ENCODE peak calls at places on chromosome 16, in nine cellular contexts. J is PC-9, M is ovary, E is Panc1, Y is WERI-Rb-1, X is AG04450, H is omental fat pad, Q is upper lobe of right lung, B is cardiac muscle cell. K is an unnamed sample.
A peak's percentile ranks its signal among the peaks of the same experiment; 100 is the strongest.

GRCh38 chr16:2252806-2253148 is 1.4 kb upstream of the ECI1 start:
- DNase-seq in X (no peak), Q (no peak), B (no peak), E (no peak), J (no peak), M (no peak), H (no peak), Y (no peak), K (no peak)

GRCh38 chr16:30395155-30395991 is at the start of gene ZNF48:
- DNase-seq in M (peak; percentile 84), J (peak; percentile 72), X (peak; percentile 63), B (peak; percentile 97), H (no peak), E (no peak), Q (peak; percentile 94), Y (peak; percentile 92), K (peak; percentile 96)

GRCh38 chr16:80158766-80159165 is 382.0 kb upstream of the DYNLRB2 start:
- DNase-seq in Q (no peak), E (no peak), M (no peak), H (no peak), Y (no peak), X (peak; percentile 24), B (no peak), J (no peak), K (no peak)

GRCh38 chr16:2770057-2770780 is 6.9 kb downstream of the ELOB start:
- DNase-seq in J (no peak), M (peak; percentile 18), Y (peak; percentile 43), E (no peak), B (no peak), X (no peak), Q (peak; percentile 63), H (no peak), K (no peak)

GRCh38 chr16:87076950-87077749 is 240.0 kb downstream of the C16orf95 start:
- DNase-seq in B (peak; percentile 78), M (no peak), E (no peak), X (peak; percentile 18), H (no peak), J (no peak), Q (peak; percentile 80), Y (peak; percentile 71), K (no peak)

GRCh38 chr16:51701025-51701424 is 550.0 kb upstream of the SALL1 start:
- DNase-seq in B (no peak), J (no peak), M (no peak), H (no peak), X (no peak), Q (no peak), Y (no peak), E (no peak), K (no peak)

GRCh38 chr16:76474048-76474447 is 196.8 kb downstream of the CNTNAP4 start:
- DNase-seq in E (no peak), M (no peak), H (no peak), Q (no peak), J (no peak), B (no peak), Y (no peak), X (no peak), K (no peak)

GRCh38 chr16:35753559-35754390 is 2294.4 kb downstream of the TP53TG3F start:
- DNase-seq in X (no peak), Y (no peak), B (no peak), H (peak; percentile 7), M (no peak), E (no peak), Q (no peak), J (no peak), K (no peak)

GRCh38 chr16:21275529-21275928 is 2.6 kb downstream of the CRYM start:
- DNase-seq in Y (no peak), M (no peak), E (no peak), J (no peak), B (no peak), H (no peak), Q (no peak), X (no peak), K (no peak)

GRCh38 chr16:57956924-57957323 is 14.0 kb downstream of the CNGB1 start:
- DNase-seq in J (no peak), H (no peak), M (no peak), X (no peak), E (no peak), B (no peak), Q (peak; percentile 52), Y (no peak), K (no peak)

GRCh38 chr16:57956270-57956808 is 14.6 kb downstream of the CNGB1 start:
- DNase-seq in Q (no peak), J (no peak), B (no peak), E (no peak), Y (no peak), X (no peak), H (no peak), M (no peak), K (no peak)

GRCh38 chr16:57953857-57954256 is 17.1 kb downstream of the CNGB1 start:
- DNase-seq in M (no peak), X (no peak), Y (no peak), H (no peak), B (no peak), Q (no peak), E (no peak), J (no peak), K (no peak)

GRCh38 chr16:57957396-57958392 is 13.2 kb downstream of the CNGB1 start:
- DNase-seq in Q (peak; percentile 62), H (no peak), E (no peak), J (peak; percentile 45), X (no peak), M (no peak), Y (no peak), B (no peak), K (no peak)

GRCh38 chr16:57955572-57955971 is 15.4 kb downstream of the CNGB1 start:
- DNase-seq in Q (peak; percentile 84), E (no peak), X (no peak), Y (peak; percentile 66), B (no peak), J (no peak), H (no peak), M (no peak), K (no peak)
- TF ChIP-seq CTCF in Q (peak; percentile 16), E (no peak), X (no peak), Y (peak; percentile 53), B (no peak), J (no peak), H (no peak), M (no peak), K (no peak)

GRCh38 chr16:56297684-56298083 is 106.4 kb downstream of the GNAO1 start:
- DNase-seq in Y (no peak), Q (no peak), E (no peak), M (no peak), J (no peak), X (no peak), H (no peak), B (no peak), K (no peak)
- TF ChIP-seq CTCF in Y (no peak), Q (no peak), E (no peak), M (no peak), J (no peak), X (no peak), H (no peak), B (no peak), K (no peak)

GRCh38 chr16:85454171-85454883 is 158.8 kb upstream of the GSE1 start:
- DNase-seq in H (no peak), Y (peak; percentile 35), Q (no peak), M (no peak), J (no peak), X (no peak), B (no peak), E (no peak), K (no peak)
- TF ChIP-seq CTCF in H (no peak), Y (no peak), Q (no peak), M (no peak), J (no peak), X (no peak), B (no peak), E (no peak), K (no peak)

DNA sequence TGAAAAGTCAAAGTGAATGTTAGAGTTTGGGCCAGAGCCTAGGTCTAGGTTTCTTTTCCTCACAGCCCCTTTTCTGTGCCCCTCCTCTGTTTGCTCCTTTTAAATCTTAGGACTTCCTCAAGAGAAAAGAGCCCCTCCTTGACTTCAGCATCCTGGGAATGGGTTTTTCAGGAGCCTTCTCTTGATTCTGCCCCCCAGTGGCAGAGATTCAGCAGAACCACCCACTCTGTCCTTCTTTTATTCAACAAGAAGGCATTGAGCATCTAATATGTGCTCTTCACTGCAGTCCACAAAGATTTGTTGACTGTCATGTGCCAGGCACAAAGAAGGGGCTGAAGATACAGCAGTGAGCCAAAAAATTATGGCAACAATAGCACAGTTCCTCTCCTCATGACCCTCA is 270.8 kb upstream of the CDH5 start:
- DNase-seq in B (no peak), Y (no peak), Q (no peak), E (no peak), H (no peak), M (no peak), X (no peak), J (no peak), K (no peak)
- TF ChIP-seq CTCF in B (peak; percentile 18), Y (no peak), Q (no peak), E (peak; percentile 9), H (no peak), M (no peak), X (peak; percentile 27), J (no peak), K (peak; percentile 43)

GRCh38 chr16:15055141-15056053 is 477 bp downstream of the NTAN1 start:
- DNase-seq in Y (peak; percentile 53), J (no peak), X (no peak), Q (no peak), H (no peak), E (no peak), M (no peak), B (no peak), K (no peak)
- TF ChIP-seq CTCF in Y (peak; percentile 38), J (peak; percentile 16), X (peak; percentile 27), Q (no peak), H (no peak), E (no peak), M (no peak), B (no peak), K (peak; percentile 65)

DNA sequence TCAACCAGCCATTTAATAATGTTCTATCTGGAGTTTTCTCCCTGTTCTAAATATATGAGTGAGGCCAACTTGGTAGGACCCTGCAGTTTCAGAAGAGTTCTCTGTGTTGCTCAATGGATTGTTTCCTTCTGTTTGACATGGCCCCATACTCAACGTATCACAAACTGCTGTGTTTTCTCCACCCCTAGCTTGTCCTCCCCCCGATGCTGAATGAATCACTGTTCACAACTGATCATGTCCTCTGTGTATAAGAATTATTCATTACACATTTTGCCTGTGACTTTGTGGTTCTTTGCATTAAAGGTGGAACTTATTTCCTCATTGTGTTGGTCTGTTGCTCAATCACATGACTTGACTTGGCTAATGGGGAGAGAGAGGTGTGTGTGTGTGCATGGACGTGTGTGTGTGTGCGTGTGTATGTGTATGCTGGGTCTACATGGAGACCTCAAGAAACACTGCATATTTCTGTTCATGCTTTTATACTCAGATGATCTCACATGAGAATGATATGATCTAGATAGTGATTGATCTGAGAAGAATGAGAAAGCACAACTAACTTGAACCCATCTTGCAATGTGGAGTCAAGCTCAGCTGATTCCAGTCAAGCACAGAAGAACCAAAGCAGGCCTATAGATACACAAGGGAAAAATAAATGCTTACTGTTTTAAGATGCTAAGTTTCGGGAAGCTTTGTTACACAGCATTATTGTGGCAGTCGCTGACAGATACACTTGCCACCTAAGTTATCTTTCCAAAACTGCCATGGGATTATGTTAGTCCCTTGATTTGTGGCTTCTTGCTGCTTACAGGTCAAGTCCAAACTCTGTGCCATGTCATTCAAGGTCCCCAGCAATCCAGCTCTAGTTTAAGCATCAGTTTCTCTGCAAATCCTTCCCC is 167.8 kb upstream of the ZFHX3 start:
- DNase-seq in Y (no peak), H (no peak), Q (no peak), J (no peak), M (no peak), X (peak; percentile 62), B (no peak), E (no peak), K (no peak)
- TF ChIP-seq CTCF in Y (no peak), H (no peak), Q (no peak), J (no peak), M (no peak), X (no peak), B (no peak), E (no peak), K (no peak)

GRCh38 chr16:57146735-57147134 is 39.1 kb downstream of the PSME3IP1 start:
- DNase-seq in J (no peak), M (no peak), Y (peak; percentile 30), H (peak; percentile 10), Q (no peak), X (no peak), B (peak; percentile 18), E (no peak), K (no peak)
- TF ChIP-seq CTCF in J (peak; percentile 43), M (no peak), Y (peak; percentile 42), H (no peak), Q (peak; percentile 10), X (peak; percentile 15), B (peak; percentile 24), E (no peak), K (peak; percentile 46)